ENCODE peak calls at places on chromosomes 4 and X, in four cellular contexts. One of them, this sample, is unnamed.

GRCh38 chr4:26839534-26839951 is 21.1 kb upstream of the STIM2 start:
- DNase-seq in A549: no peak
- DNase-seq in tibial nerve: no peak
- DNase-seq in Caco-2: no peak
- DNase-seq in this sample: no peak

GRCh38 chr4:96103086-96103485 is 263.2 kb downstream of the PDHA2 start:
- DNase-seq in A549: no peak
- DNase-seq in tibial nerve: no peak
- DNase-seq in Caco-2: no peak
- DNase-seq in this sample: no peak

GRCh38 chr4:10006236-10006603 is 15.1 kb downstream of the SLC2A9 start:
- DNase-seq in A549: peak; percentile 75
- DNase-seq in tibial nerve: peak; percentile 79
- DNase-seq in Caco-2: no peak
- DNase-seq in this sample: no peak

GRCh38 chr4:47669946-47670345 is 167.9 kb downstream of the CORIN start:
- DNase-seq in A549: no peak
- DNase-seq in tibial nerve: no peak
- DNase-seq in Caco-2: peak; percentile 7
- DNase-seq in this sample: no peak

GRCh38 chr4:26273308-26273980 is 47.4 kb upstream of the RBPJ start:
- DNase-seq in A549: no peak
- DNase-seq in tibial nerve: peak; percentile 9
- DNase-seq in Caco-2: no peak
- DNase-seq in this sample: no peak

GRCh38 chrX:57821703-57822375 is 88.4 kb downstream of the ZXDA start:
- DNase-seq in A549: peak; percentile 66
- DNase-seq in tibial nerve: peak; percentile 41
- DNase-seq in Caco-2: peak; percentile 49
- DNase-seq in this sample: no peak

GRCh38 chrX:107429090-107429489 is 20.4 kb upstream of the FRMPD3 start:
- DNase-seq in A549: peak; percentile 61
- DNase-seq in tibial nerve: no peak
- DNase-seq in Caco-2: peak; percentile 24
- DNase-seq in this sample: no peak

GRCh38 chr4:3313556-3314228 is 20.9 kb downstream of the RGS12 start:
- DNase-seq in A549: no peak
- DNase-seq in tibial nerve: no peak
- DNase-seq in Caco-2: no peak
- DNase-seq in this sample: no peak

GRCh38 chr4:109406337-109406931 is 27.2 kb upstream of the SEC24B start:
- DNase-seq in A549: peak; percentile 57
- DNase-seq in tibial nerve: peak; percentile 61
- DNase-seq in Caco-2: peak; percentile 45
- DNase-seq in this sample: no peak

GRCh38 chr4:38390962-38391361 is 273.0 kb upstream of the KLF3 start:
- DNase-seq in A549: no peak
- DNase-seq in tibial nerve: no peak
- DNase-seq in Caco-2: no peak
- DNase-seq in this sample: no peak

GRCh38 chr4:65983062-65983461 is 312.8 kb upstream of the EPHA5 start:
- DNase-seq in A549: no peak
- DNase-seq in tibial nerve: no peak
- DNase-seq in Caco-2: no peak
- DNase-seq in this sample: no peak

GRCh38 chrX:102684772-102685520 is 27.3 kb upstream of the GPRASP2 start:
- DNase-seq in A549: no peak
- DNase-seq in tibial nerve: no peak
- DNase-seq in Caco-2: no peak
- DNase-seq in this sample: no peak

GRCh38 chr4:3355266-3355748 is 62.5 kb downstream of the RGS12 start:
- DNase-seq in A549: no peak
- DNase-seq in tibial nerve: no peak
- DNase-seq in Caco-2: no peak
- DNase-seq in this sample: no peak

GRCh38 chr4:81389720-81390119 is 82.0 kb downstream of the RASGEF1B start:
- DNase-seq in A549: no peak
- DNase-seq in tibial nerve: no peak
- DNase-seq in Caco-2: no peak
- DNase-seq in this sample: no peak

GRCh38 chr4:139857021-139857420 is 191.4 kb downstream of the MGST2 start:
- DNase-seq in A549: no peak
- DNase-seq in tibial nerve: no peak
- DNase-seq in Caco-2: peak; percentile 23
- DNase-seq in this sample: no peak

GRCh38 chr4:64079316-64079715 is 329.9 kb downstream of the TECRL start:
- DNase-seq in A549: peak; percentile 1
- DNase-seq in tibial nerve: no peak
- DNase-seq in Caco-2: no peak
- DNase-seq in this sample: no peak

GRCh38 chr4:55768291-55768690 is 51.3 kb upstream of the EXOC1L start:
- DNase-seq in A549: peak; percentile 11
- DNase-seq in tibial nerve: no peak
- DNase-seq in Caco-2: peak; percentile 36
- DNase-seq in this sample: no peak

GRCh38 chrX:10199212-10199611 is 42.4 kb downstream of the CLCN4 start:
- DNase-seq in A549: no peak
- DNase-seq in tibial nerve: peak; percentile 45
- DNase-seq in Caco-2: no peak
- DNase-seq in this sample: no peak

GRCh38 chr4:175453456-175453855 is 358.6 kb downstream of the GPM6A start:
- DNase-seq in A549: no peak
- DNase-seq in tibial nerve: no peak
- DNase-seq in Caco-2: no peak
- DNase-seq in this sample: no peak

GRCh38 chr4:48268956-48269860 is at the start of gene TEC:
- DNase-seq in A549: peak; percentile 60
- DNase-seq in tibial nerve: peak; percentile 19
- DNase-seq in Caco-2: peak; percentile 75
- DNase-seq in this sample: no peak

GRCh38 chr4:108193891-108194672 is 25.4 kb upstream of the LEF1 start:
- DNase-seq in A549: no peak
- DNase-seq in tibial nerve: no peak
- DNase-seq in Caco-2: peak; percentile 24
- DNase-seq in this sample: no peak

GRCh38 chr4:19700951-19701350 is 550.8 kb upstream of the SLIT2 start:
- DNase-seq in A549: no peak
- DNase-seq in tibial nerve: no peak
- DNase-seq in Caco-2: no peak
- DNase-seq in this sample: no peak

GRCh38 chr4:18931643-18932373 is 910.3 kb upstream of the LCORL start:
- DNase-seq in A549: no peak
- DNase-seq in tibial nerve: no peak
- DNase-seq in Caco-2: no peak
- DNase-seq in this sample: no peak

GRCh38 chrX:130539721-130540321 is 138.0 kb downstream of the RBMX2 start:
- DNase-seq in A549: peak; percentile 53
- DNase-seq in tibial nerve: peak; percentile 27
- DNase-seq in Caco-2: peak; percentile 32
- DNase-seq in this sample: no peak

GRCh38 chrX:150610446-150610845 is 42.0 kb downstream of the MTM1 start:
- DNase-seq in A549: no peak
- DNase-seq in tibial nerve: no peak
- DNase-seq in Caco-2: no peak
- DNase-seq in this sample: no peak

GRCh38 chr4:152968806-152969394 is 32.8 kb downstream of the FHDC1 start:
- DNase-seq in A549: no peak
- DNase-seq in tibial nerve: no peak
- DNase-seq in Caco-2: no peak
- DNase-seq in this sample: no peak

GRCh38 chrX:116198810-116199209 is 28.3 kb downstream of the AGTR2 start:
- DNase-seq in A549: peak; percentile 1
- DNase-seq in tibial nerve: no peak
- DNase-seq in Caco-2: peak; percentile 2
- DNase-seq in this sample: no peak

GRCh38 chr4:17320046-17320445 is 191.8 kb downstream of the QDPR start:
- DNase-seq in A549: no peak
- DNase-seq in tibial nerve: no peak
- DNase-seq in Caco-2: no peak
- DNase-seq in this sample: no peak
- H3K9me3 ChIP-seq in A549: no peaks in the 10 kb centered on the region
- H3K9me3 ChIP-seq in tibial nerve: no peaks in the 10 kb centered on the region
- H3K9me3 ChIP-seq in Caco-2: no peaks in the 10 kb centered on the region
- H3K9me3 ChIP-seq in this sample: no peaks in the 10 kb centered on the region

GRCh38 chr4:172675232-172675631 is 493.4 kb upstream of the GALNT7 start:
- DNase-seq in A549: no peak
- DNase-seq in tibial nerve: no peak
- DNase-seq in Caco-2: no peak
- DNase-seq in this sample: no peak
- H3K9me3 ChIP-seq in A549: no peaks in the 10 kb centered on the region
- H3K9me3 ChIP-seq in tibial nerve: no peaks in the 10 kb centered on the region
- H3K9me3 ChIP-seq in Caco-2: no peaks in the 10 kb centered on the region
- H3K9me3 ChIP-seq in this sample: no peaks in the 10 kb centered on the region

GRCh38 chrX:155865193-155865592 is 16.0 kb upstream of the VAMP7 start:
- DNase-seq in A549: no peak
- DNase-seq in tibial nerve: no peak
- DNase-seq in Caco-2: no peak
- DNase-seq in this sample: no peak
- H3K9me3 ChIP-seq in A549: peaks cover 15% of the 10 kb centered on the region
- H3K9me3 ChIP-seq in tibial nerve: no peaks in the 10 kb centered on the region
- H3K9me3 ChIP-seq in Caco-2: no peaks in the 10 kb centered on the region
- H3K9me3 ChIP-seq in this sample: no peaks in the 10 kb centered on the region

GRCh38 chr4:11821774-11822430 is 393.2 kb upstream of the HS3ST1 start:
- DNase-seq in A549: no peak
- DNase-seq in tibial nerve: no peak
- DNase-seq in Caco-2: no peak
- DNase-seq in this sample: no peak
- H3K9me3 ChIP-seq in A549: no peaks in the 10 kb centered on the region
- H3K9me3 ChIP-seq in tibial nerve: no peaks in the 10 kb centered on the region
- H3K9me3 ChIP-seq in Caco-2: no peaks in the 10 kb centered on the region
- H3K9me3 ChIP-seq in this sample: no peaks in the 10 kb centered on the region

GRCh38 chrX:154658957-154659356 is 5.6 kb upstream of the CTAG2 start:
- DNase-seq in A549: no peak
- DNase-seq in tibial nerve: no peak
- DNase-seq in Caco-2: no peak
- DNase-seq in this sample: no peak
- H3K9me3 ChIP-seq in A549: no peaks in the 10 kb centered on the region
- H3K9me3 ChIP-seq in tibial nerve: no peaks in the 10 kb centered on the region
- H3K9me3 ChIP-seq in Caco-2: no peaks in the 10 kb centered on the region
- H3K9me3 ChIP-seq in this sample: no peaks in the 10 kb centered on the region

GRCh38 chr4:7571001-7571400 is 136.3 kb upstream of the PSAPL1 start:
- DNase-seq in A549: no peak
- DNase-seq in tibial nerve: no peak
- DNase-seq in Caco-2: no peak
- DNase-seq in this sample: no peak

GRCh38 chr4:7565483-7565882 is 130.8 kb upstream of the PSAPL1 start:
- DNase-seq in A549: no peak
- DNase-seq in tibial nerve: no peak
- DNase-seq in Caco-2: no peak
- DNase-seq in this sample: no peak

GRCh38 chr4:7573692-7574091 is 139.0 kb upstream of the PSAPL1 start:
- DNase-seq in A549: no peak
- DNase-seq in tibial nerve: no peak
- DNase-seq in Caco-2: no peak
- DNase-seq in this sample: no peak

GRCh38 chr4:7571736-7572135 is 137.0 kb upstream of the PSAPL1 start:
- DNase-seq in A549: no peak
- DNase-seq in tibial nerve: no peak
- DNase-seq in Caco-2: no peak
- DNase-seq in this sample: no peak

GRCh38 chr4:7570156-7570778 is 135.5 kb upstream of the PSAPL1 start:
- DNase-seq in A549: no peak
- DNase-seq in tibial nerve: no peak
- DNase-seq in Caco-2: no peak
- DNase-seq in this sample: no peak
- H3K9me3 ChIP-seq in A549: peaks cover 2% of the 10 kb centered on the region
- H3K9me3 ChIP-seq in tibial nerve: no peaks in the 10 kb centered on the region
- H3K9me3 ChIP-seq in Caco-2: no peaks in the 10 kb centered on the region
- H3K9me3 ChIP-seq in this sample: no peaks in the 10 kb centered on the region

GRCh38 chrX:153797415-153798015 is 3.0 kb downstream of the SSR4 start:
- DNase-seq in A549: no peak
- DNase-seq in tibial nerve: no peak
- DNase-seq in Caco-2: no peak
- DNase-seq in this sample: no peak

GRCh38 chrX:153800746-153801145 is 6.3 kb downstream of the SSR4 start:
- DNase-seq in A549: no peak
- DNase-seq in tibial nerve: no peak
- DNase-seq in Caco-2: no peak
- DNase-seq in this sample: no peak

GRCh38 chrX:153800177-153800722 is 5.8 kb downstream of the SSR4 start:
- DNase-seq in A549: no peak
- DNase-seq in tibial nerve: no peak
- DNase-seq in Caco-2: no peak
- DNase-seq in this sample: no peak

GRCh38 chrX:153801646-153802045 is 7.2 kb downstream of the SSR4 start:
- DNase-seq in A549: no peak
- DNase-seq in tibial nerve: no peak
- DNase-seq in Caco-2: no peak
- DNase-seq in this sample: no peak

DNA sequence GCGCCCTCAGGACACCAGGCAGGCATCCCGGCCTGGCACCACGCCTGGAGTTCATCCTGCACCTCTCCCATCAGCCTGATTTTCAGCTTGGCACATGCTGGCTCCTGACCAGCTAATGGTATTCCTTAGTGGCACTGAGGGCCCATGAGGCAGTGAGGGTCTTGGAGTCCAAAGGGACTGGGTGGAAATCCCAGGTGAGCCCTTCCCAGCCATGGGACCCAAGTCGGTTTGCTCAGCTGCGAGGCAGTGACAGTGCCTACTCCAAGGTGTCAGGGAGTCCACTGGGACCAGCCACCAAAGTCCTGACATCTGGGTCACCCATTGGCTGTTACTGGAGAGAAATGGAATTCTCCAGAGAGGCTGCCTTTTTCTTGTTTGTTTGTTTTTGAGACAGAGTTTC is 4.9 kb downstream of the SSR4 start:
- DNase-seq in A549: no peak
- DNase-seq in tibial nerve: no peak
- DNase-seq in Caco-2: no peak
- DNase-seq in this sample: no peak
- H3K9me3 ChIP-seq in A549: no peaks in the 10 kb centered on the region
- H3K9me3 ChIP-seq in tibial nerve: no peaks in the 10 kb centered on the region
- H3K9me3 ChIP-seq in Caco-2: no peaks in the 10 kb centered on the region
- H3K9me3 ChIP-seq in this sample: no peaks in the 10 kb centered on the region